ENCODE peak calls at places on chromosome 19, in nine cellular contexts. Q is HFF-Myc, I is cardiac fibroblast, W is bronchial epithelial cell, L is heart right ventricle, U is IMR-90, P is ovary, A is tibial nerve, J is psoas muscle. X is an unnamed sample.

GRCh38 chr19:11096210-11096841 is 7.1 kb downstream of the LDLR start:
- DNase-seq in A (no peak), U (peak), L (peak), Q (no peak), W (peak), P (no peak), J (peak), I (peak), X (peak)

GRCh38 chr19:48609571-48610108 is 3.1 kb downstream of the SPACA4 start:
- DNase-seq in J (no peak), L (no peak), I (no peak), Q (no peak), P (no peak), A (no peak), U (no peak), W (no peak), X (no peak)

GRCh38 chr19:21158523-21159135 is 16.8 kb downstream of the ZNF431 start:
- DNase-seq in P (no peak), Q (no peak), J (no peak), L (no peak), W (peak), U (peak), I (peak), A (no peak), X (peak)

GRCh38 chr19:54312436-54313362 is at the start of gene LILRA5:
- DNase-seq in L (peak), A (peak), J (peak), Q (no peak), W (no peak), U (no peak), I (no peak), P (no peak), X (no peak)

GRCh38 chr19:11624064-11624463 is 26.8 kb downstream of the ZNF627 start:
- DNase-seq in J (no peak), Q (no peak), U (peak), A (no peak), W (peak), I (peak), P (no peak), L (no peak), X (peak)

GRCh38 chr19:31803819-31804446 is 454.7 kb upstream of the TSHZ3 start:
- DNase-seq in J (no peak), P (no peak), A (no peak), W (no peak), I (no peak), U (no peak), Q (no peak), L (no peak), X (no peak)

GRCh38 chr19:28350037-28350436 is 862.9 kb downstream of the UQCRFS1 start:
- DNase-seq in A (no peak), I (no peak), L (no peak), Q (no peak), J (no peak), W (no peak), P (no peak), U (no peak), X (no peak)

GRCh38 chr19:55452381-55453325 is 8.8 kb downstream of the ISOC2 start:
- DNase-seq in P (peak), I (peak), A (peak), Q (peak), J (peak), W (peak), U (peak), L (peak), X (no peak)

GRCh38 chr19:22595422-22595821 is 38.7 kb upstream of the ZNF492 start:
- DNase-seq in Q (no peak), W (no peak), U (no peak), J (no peak), I (no peak), P (no peak), A (no peak), L (no peak), X (no peak)

GRCh38 chr19:34134190-34135032 is 37.9 kb upstream of the LSM14A start:
- DNase-seq in J (peak), U (peak), I (peak), Q (peak), A (peak), L (peak), W (peak), P (peak), X (no peak)

GRCh38 chr19:2225415-2226050 is 10.6 kb downstream of the PLEKHJ1 start:
- DNase-seq in W (no peak), A (no peak), Q (no peak), I (no peak), U (no peak), J (no peak), P (no peak), L (no peak), X (no peak)

GRCh38 chr19:18771328-18772242 is 19.5 kb downstream of the COMP start:
- DNase-seq in W (no peak), U (no peak), A (no peak), I (no peak), Q (no peak), J (no peak), P (no peak), L (no peak), X (no peak)

GRCh38 chr19:2462635-2463421 is 6.1 kb upstream of the LMNB2 start:
- DNase-seq in U (peak), A (peak), I (peak), L (peak), J (peak), Q (peak), P (peak), W (peak), X (peak)

GRCh38 chr19:5296021-5296420 is 44.6 kb downstream of the PTPRS start:
- DNase-seq in Q (no peak), L (no peak), W (no peak), J (no peak), P (no peak), I (no peak), A (no peak), U (no peak), X (no peak)

GRCh38 chr19:6765738-6766356 is 1.4 kb downstream of the SH2D3A start:
- DNase-seq in A (no peak), L (no peak), Q (no peak), P (no peak), W (peak), U (no peak), I (no peak), J (no peak), X (no peak)

GRCh38 chr19:51607077-51607476 is 23.1 kb downstream of the SIGLEC5 start:
- DNase-seq in A (no peak), P (no peak), I (no peak), Q (no peak), U (no peak), W (no peak), J (no peak), L (no peak), X (no peak)

GRCh38 chr19:3106509-3107141 is 12.5 kb downstream of the GNA11 start:
- DNase-seq in I (no peak), U (no peak), L (no peak), P (no peak), J (peak), W (no peak), A (no peak), Q (no peak), X (no peak)

GRCh38 chr19:33175886-33176669 is 18.1 kb upstream of the LRP3 start:
- DNase-seq in Q (no peak), P (peak), W (no peak), J (peak), L (no peak), A (no peak), U (peak), I (no peak), X (no peak)

DNA sequence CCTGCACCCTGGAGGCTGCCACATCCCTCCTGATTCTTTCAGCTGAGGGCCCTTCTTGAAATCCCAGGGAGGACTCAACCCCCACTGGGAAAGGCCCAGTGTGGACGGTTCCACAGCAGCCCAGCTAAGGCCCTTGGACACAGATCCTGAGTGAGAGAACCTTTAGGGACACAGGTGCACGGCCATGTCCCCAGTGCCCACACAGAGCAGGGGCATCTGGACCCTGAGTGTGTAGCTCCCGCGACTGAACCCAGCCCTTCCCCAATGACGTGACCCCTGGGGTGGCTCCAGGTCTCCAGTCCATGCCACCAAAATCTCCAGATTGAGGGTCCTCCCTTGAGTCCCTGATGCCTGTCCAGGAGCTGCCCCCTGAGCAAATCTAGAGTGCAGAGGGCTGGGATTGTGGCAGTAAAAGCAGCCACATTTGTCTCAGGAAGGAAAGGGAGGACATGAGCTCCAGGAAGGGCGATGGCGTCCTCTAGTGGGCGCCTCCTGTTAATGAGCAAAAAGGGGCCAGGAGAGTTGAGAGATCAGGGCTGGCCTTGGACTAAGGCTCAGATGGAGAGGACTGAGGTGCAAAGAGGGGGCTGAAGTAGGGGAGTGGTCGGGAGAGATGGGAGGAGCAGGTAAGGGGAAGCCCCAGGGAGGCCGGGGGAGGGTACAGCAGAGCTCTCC is 6.9 kb upstream of the CEACAM5 start:
- DNase-seq in A (no peak), Q (no peak), J (no peak), W (no peak), L (no peak), I (no peak), P (no peak), U (no peak), X (no peak)
- TF ChIP-seq CTCF in A (no peak), Q (peak), J (no peak), W (peak), L (no peak), I (no peak), P (no peak), U (no peak), X (no peak)

GRCh38 chr19:39792999-39793546 is 14.4 kb downstream of the LEUTX start:
- DNase-seq in U (peak), L (peak), P (peak), J (peak), I (peak), Q (peak), A (peak), W (peak), X (peak)
- H3K4me3 ChIP-seq in U (peak), L (no peak), P (peak), J (peak), I (peak), Q (peak), A (peak), W (peak), X (peak)

GRCh38 chr19:45826934-45827333 is 11.8 kb upstream of the RSPH6A start:
- DNase-seq in Q (no peak), L (no peak), W (no peak), U (no peak), P (no peak), I (no peak), J (no peak), A (no peak), X (no peak)

GRCh38 chr19:45825917-45826893 is 11.1 kb upstream of the RSPH6A start:
- DNase-seq in W (no peak), U (no peak), I (no peak), L (no peak), J (no peak), P (no peak), A (no peak), Q (no peak), X (no peak)

GRCh38 chr19:45828523-45828922 is 13.4 kb upstream of the RSPH6A start:
- DNase-seq in A (no peak), J (no peak), P (no peak), L (no peak), Q (no peak), U (no peak), W (no peak), I (no peak), X (no peak)

GRCh38 chr19:45828945-45829344 is 13.8 kb upstream of the RSPH6A start:
- DNase-seq in A (no peak), W (no peak), P (no peak), Q (no peak), I (no peak), U (no peak), J (peak), L (no peak), X (no peak)

DNA sequence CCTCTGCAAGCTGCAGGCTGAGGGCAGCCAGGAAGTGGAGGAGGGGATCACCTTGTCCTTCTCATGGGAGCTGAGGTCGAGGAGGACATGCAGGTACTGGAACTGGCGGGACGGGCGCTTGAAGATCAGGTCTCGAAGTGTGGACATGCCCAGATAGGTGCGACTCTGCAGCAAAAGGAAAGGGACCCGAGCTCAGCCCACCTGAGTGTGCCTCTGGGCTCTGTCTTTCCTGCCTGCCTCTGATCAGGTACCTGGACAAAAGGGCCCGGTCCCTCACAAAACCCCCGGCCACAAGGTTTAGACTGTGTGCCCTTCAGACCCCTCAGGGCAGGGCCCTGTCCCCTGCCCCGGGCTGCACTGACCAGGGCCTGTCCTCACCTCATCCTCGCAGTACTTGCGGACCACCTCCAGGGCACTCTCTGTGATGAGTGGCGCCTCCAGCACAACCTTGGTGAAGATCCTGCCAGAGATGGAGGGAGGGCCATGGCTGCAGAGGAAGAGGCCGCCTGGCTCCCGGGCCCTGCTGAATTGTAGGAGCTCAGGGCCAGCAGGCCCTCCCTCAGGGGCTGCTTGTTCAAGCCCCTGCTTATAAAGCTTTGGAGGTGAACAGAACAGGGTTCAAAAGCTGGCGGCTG is 12.5 kb upstream of the RSPH6A start:
- DNase-seq in J (peak), P (no peak), I (no peak), L (no peak), A (no peak), U (no peak), W (no peak), Q (no peak), X (no peak)
- TF ChIP-seq CTCF in J (no peak), P (no peak), I (no peak), L (no peak), A (no peak), U (no peak), W (no peak), Q (no peak), X (no peak)

DNA sequence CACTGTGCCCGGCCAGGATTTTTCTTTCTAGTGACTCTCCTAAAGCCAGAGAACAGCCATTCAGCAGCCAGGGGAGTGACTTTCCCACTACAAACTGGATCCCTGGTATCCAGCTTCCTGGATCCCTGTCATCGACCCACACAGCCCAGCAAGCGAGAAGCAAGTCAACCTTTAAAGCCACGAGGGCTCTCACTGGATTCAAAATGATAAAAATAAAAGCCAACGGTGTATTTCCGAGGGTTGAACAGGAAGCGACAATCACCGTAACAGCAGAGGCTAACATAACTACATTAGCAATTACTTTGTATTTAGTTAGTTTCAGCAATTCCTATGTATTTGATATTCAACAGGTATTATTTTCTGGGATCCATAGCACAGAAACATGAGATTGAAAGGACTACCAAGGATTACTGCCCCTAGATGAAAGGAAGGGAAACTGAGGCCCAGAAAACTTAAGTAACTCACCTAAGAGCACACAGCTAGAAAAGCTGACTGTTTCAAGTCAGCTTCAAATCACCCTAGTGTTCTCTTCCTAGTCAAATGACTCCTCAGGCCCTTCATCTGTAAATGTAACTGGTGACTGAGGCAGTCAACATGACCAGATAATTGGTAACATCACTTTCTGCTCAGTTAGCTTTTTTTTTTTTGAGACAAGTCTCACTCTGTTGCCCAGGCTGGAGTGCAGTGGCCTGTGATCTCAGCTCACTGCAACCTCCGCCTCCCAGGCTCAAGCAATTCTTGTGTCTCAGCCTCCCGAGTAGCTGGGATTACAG is 2.7 kb downstream of the RFX1 start:
- DNase-seq in I (no peak), J (no peak), U (no peak), W (peak), P (no peak), Q (no peak), L (no peak), A (no peak), X (no peak)
- H3K4me3 ChIP-seq in I (no peak), J (peak), U (no peak), W (no peak), P (no peak), Q (no peak), L (no peak), A (no peak), X (no peak)

GRCh38 chr19:56884481-56884880 is 44.0 kb upstream of the PEG3 start:
- DNase-seq in I (no peak), L (no peak), A (no peak), J (no peak), Q (no peak), P (no peak), W (no peak), U (no peak), X (no peak)
- TF ChIP-seq CTCF in I (no peak), L (no peak), A (no peak), J (no peak), Q (no peak), P (no peak), W (no peak), U (no peak), X (no peak)

X was measured in astrocyte of the cerebellum.